ENCODE peak calls at places on chromosome 22, in five cellular contexts. T is A549, F is GM23338, L is GM12878, Y is HepG2. J is an unnamed sample.
A peak's percentile ranks its signal among the peaks of the same experiment; 100 is the strongest.

GRCh38 chr22:49334589-49334873 is 493.1 kb downstream of the BRD1 start:
- DNase-seq in T (no peak), F (no peak), L (no peak), Y (no peak), J (no peak)

GRCh38 chr22:23518381-23519187 is 61.5 kb downstream of the IGLL1 start:
- DNase-seq in T (no peak), F (no peak), L (no peak), Y (no peak), J (no peak)

GRCh38 chr22:36399473-36399780 is 11.7 kb upstream of the MYH9 start:
- DNase-seq in T (no peak), F (no peak), L (no peak), Y (no peak), J (no peak)

GRCh38 chr22:48105254-48105653 is 1342.8 kb downstream of the TBC1D22A start:
- DNase-seq in T (no peak), F (peak; percentile 3), L (no peak), Y (no peak), J (no peak)

GRCh38 chr22:41526802-41527799 is 17.2 kb downstream of the POLR3H start:
- DNase-seq in T (peak; percentile 66), F (peak; percentile 70), L (no peak), Y (no peak), J (peak; percentile 76)

GRCh38 chr22:19590696-19591095 is 66.5 kb upstream of the CLDN5 start:
- DNase-seq in T (no peak), F (no peak), L (no peak), Y (no peak), J (peak; percentile 18)

GRCh38 chr22:48417143-48418070 is 1410.3 kb downstream of the BRD1 start:
- DNase-seq in T (no peak), F (no peak), L (no peak), Y (no peak), J (no peak)

GRCh38 chr22:30591191-30591587 is 521 bp downstream of the PES1 start:
- DNase-seq in T (no peak), F (no peak), L (no peak), Y (no peak), J (no peak)

GRCh38 chr22:36104988-36105387 is 55.6 kb downstream of the APOL3 start:
- DNase-seq in T (no peak), F (no peak), L (no peak), Y (no peak), J (no peak)

GRCh38 chr22:47057916-47058585 is 295.6 kb downstream of the TBC1D22A start:
- DNase-seq in T (no peak), F (no peak), L (no peak), Y (no peak), J (no peak)

GRCh38 chr22:35467788-35468187 is 67.8 kb downstream of the MCM5 start:
- DNase-seq in T (no peak), F (peak; percentile 36), L (no peak), Y (no peak), J (no peak)

GRCh38 chr22:42648017-42648367 is 1.2 kb downstream of the CYB5R3 start:
- DNase-seq in T (no peak), F (no peak), L (no peak), Y (no peak), J (no peak)

GRCh38 chr22:42649261-42650056 is at the start of gene CYB5R3:
- DNase-seq in T (peak; percentile 65), F (peak; percentile 93), L (no peak), Y (peak; percentile 51), J (peak; percentile 93)

GRCh38 chr22:42648368-42649260 is 578 bp downstream of the CYB5R3 start:
- DNase-seq in T (peak; percentile 54), F (no peak), L (no peak), Y (peak; percentile 82), J (no peak)

GRCh38 chr22:42653992-42654391 is 4.8 kb upstream of the CYB5R3 start:
- DNase-seq in T (no peak), F (no peak), L (no peak), Y (no peak), J (no peak)

DNA sequence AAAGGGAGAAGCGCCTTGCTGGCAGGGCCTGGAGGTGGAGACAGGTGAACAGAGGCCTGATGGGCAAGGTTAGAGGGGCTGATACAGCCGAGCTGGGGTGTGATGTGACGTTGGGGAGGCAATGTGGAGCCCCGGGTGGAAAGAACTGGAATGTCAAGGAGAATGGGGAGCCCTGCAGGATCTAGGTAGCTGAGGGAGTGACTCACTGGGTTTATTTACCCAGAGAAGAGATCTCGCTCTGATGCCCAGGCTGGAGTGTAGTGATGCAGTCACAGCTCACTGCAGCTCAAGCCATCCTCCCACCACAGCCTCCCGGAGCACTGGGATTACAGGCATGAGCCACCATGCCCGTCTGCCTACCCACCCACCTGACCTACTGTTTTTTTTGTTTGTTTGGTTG is 1.9 kb upstream of the CYB5R3 start:
- DNase-seq in T (peak; percentile 79), F (peak; percentile 32), L (no peak), Y (peak; percentile 52), J (no peak)
- TF ChIP-seq REST in T (no peak), F (no peak), L (no peak), Y (no peak), J (no peak)

GRCh38 chr22:46010177-46010867 is 33.4 kb upstream of the WNT7B start:
- DNase-seq in T (no peak), F (no peak), L (no peak), Y (no peak), J (no peak)
- TF ChIP-seq JUNB in T (no peak), F (no peak), L (no peak), Y (no peak), J (no peak)

GRCh38 chr22:27962268-27963191 is 43.5 kb upstream of the PITPNB start:
- DNase-seq in T (no peak), F (no peak), L (no peak), Y (no peak), J (no peak)

GRCh38 chr22:27961182-27961581 is 42.1 kb upstream of the PITPNB start:
- DNase-seq in T (no peak), F (no peak), L (no peak), Y (no peak), J (no peak)

GRCh38 chr22:27961680-27962079 is 42.6 kb upstream of the PITPNB start:
- DNase-seq in T (no peak), F (no peak), L (no peak), Y (no peak), J (no peak)

GRCh38 chr22:27966168-27967064 is 47.4 kb upstream of the PITPNB start:
- DNase-seq in T (no peak), F (no peak), L (no peak), Y (no peak), J (no peak)

GRCh38 chr22:27965547-27965946 is 46.5 kb upstream of the PITPNB start:
- DNase-seq in T (no peak), F (no peak), L (no peak), Y (no peak), J (no peak)
- TF ChIP-seq REST in T (no peak), F (no peak), L (no peak), Y (no peak), J (no peak)

DNA sequence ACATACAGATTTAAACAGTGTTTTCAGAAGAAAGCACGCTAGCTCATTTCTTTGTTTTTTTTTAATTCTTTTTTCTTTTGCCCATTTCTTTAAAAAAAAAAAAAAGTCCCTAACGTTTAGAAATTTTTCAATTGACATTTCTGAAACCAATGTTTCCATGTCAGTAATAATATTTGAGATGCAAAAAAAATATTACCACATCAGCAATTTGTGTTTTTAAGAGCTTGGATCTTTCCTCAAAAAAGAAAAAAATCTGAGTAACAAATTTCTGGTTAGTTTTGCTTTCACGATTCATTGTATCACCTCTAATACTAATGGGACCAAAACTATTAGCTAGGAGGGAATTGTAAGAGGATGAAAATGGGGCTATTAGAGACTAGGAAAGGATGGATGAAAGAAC is 39.9 kb upstream of the ASPHD2 start:
- DNase-seq in T (no peak), F (no peak), L (no peak), Y (no peak), J (no peak)
- TF ChIP-seq JUNB in T (no peak), F (no peak), L (no peak), Y (no peak), J (no peak)

GRCh38 chr22:25711491-25711890 is 30.5 kb upstream of the MYO18B start:
- DNase-seq in T (no peak), F (no peak), L (no peak), Y (no peak), J (no peak)

GRCh38 chr22:25714070-25714469 is 27.9 kb upstream of the MYO18B start:
- DNase-seq in T (no peak), F (no peak), L (no peak), Y (no peak), J (no peak)

GRCh38 chr22:25714739-25715138 is 27.2 kb upstream of the MYO18B start:
- DNase-seq in T (no peak), F (no peak), L (no peak), Y (no peak), J (no peak)

GRCh38 chr22:25710501-25710900 is 31.5 kb upstream of the MYO18B start:
- DNase-seq in T (no peak), F (no peak), L (no peak), Y (no peak), J (no peak)

DNA sequence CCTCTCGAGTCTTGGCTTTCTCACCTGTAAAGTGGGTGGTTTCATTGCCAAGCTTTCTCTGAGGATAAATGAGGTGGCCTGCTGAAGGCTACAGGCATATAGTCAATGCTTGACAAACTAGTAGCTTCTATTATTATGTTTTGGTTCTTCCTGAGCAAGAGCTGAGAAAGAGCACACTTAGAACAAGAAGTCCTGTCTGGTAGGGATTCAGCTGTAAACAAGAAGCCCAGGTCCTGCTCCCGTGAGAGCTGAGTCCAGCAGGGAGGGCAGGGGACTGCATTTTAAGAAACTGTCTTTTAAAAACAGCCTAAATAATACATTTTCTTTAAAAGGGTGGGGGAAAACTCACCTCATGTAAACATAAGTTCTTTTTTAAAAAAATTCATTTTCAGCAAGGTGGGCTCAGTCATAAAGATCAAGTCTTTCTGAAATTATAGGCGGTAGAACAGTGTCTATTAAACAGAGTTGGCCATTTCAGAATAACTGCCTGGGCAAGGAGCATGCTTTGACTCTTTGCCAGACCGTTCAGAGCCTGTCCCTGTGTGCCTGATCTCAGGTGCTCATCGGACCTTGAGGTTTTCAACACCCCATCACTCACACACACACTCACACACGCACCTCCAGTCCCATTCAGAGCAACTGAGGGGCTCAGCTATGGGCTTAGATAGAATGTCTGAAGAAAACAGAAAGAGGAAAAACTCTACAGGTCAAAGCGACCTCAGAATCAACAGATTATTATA is 29.2 kb upstream of the MYO18B start:
- DNase-seq in T (no peak), F (no peak), L (no peak), Y (no peak), J (no peak)
- TF ChIP-seq REST in T (no peak), F (no peak), L (no peak), Y (no peak), J (no peak)

GRCh38 chr22:21861290-21861848 is 6.1 kb downstream of the MAPK1 start:
- DNase-seq in T (no peak), F (no peak), L (no peak), Y (no peak), J (no peak)
- TF ChIP-seq JUNB in T (no peak), F (no peak), L (no peak), Y (no peak), J (no peak)